ENCODE peak calls at places on chromosomes 4 and X, in four cellular contexts. U, Q, I and X are unnamed samples.

GRCh38 chr4:84971319-84971932 is 4.9 kb upstream of the WDFY3 start:
- DNase-seq in Q (peak), I (no peak), U (peak), X (peak)

GRCh38 chr4:128177376-128177959 is 110.1 kb downstream of the PGRMC2 start:
- DNase-seq in Q (peak), I (no peak), U (no peak), X (no peak)

GRCh38 chr4:25223770-25224375 is 10.0 kb upstream of the PI4K2B start:
- DNase-seq in U (no peak), I (no peak), Q (no peak), X (no peak)

GRCh38 chr4:86834901-86835300 is 14.3 kb downstream of the SLC10A6 start:
- DNase-seq in I (no peak), U (no peak), Q (no peak), X (no peak)

GRCh38 chr4:76748649-76749048 is 149.3 kb downstream of the SOWAHB start:
- DNase-seq in I (no peak), Q (peak), U (peak), X (peak)

GRCh38 chrX:1389181-1389992 is 2.5 kb downstream of the SLC25A6 start:
- DNase-seq in Q (no peak), I (no peak), U (no peak), X (no peak)

GRCh38 chr4:81314196-81314896 is 99.3 kb upstream of the PRKG2 start:
- DNase-seq in U (no peak), Q (no peak), I (no peak), X (no peak)

GRCh38 chr4:24514808-24515207 is 69.5 kb downstream of the DHX15 start:
- DNase-seq in I (no peak), Q (peak), U (no peak), X (no peak)

GRCh38 chr4:704198-704891 is 1.3 kb upstream of the PCGF3 start:
- DNase-seq in I (no peak), U (no peak), Q (no peak), X (no peak)

GRCh38 chrX:34813618-34814017 is 129.0 kb upstream of the FAM47B start:
- DNase-seq in Q (no peak), U (no peak), I (no peak), X (no peak)

GRCh38 chrX:13778916-13779315 is 38.0 kb downstream of the GPM6B start:
- DNase-seq in U (no peak), I (no peak), Q (no peak), X (no peak)

GRCh38 chr4:60249784-60250183 is 950.3 kb upstream of the ADGRL3 start:
- DNase-seq in I (no peak), Q (no peak), U (no peak), X (no peak)

GRCh38 chr4:15344041-15344440 is 83.8 kb upstream of the C1QTNF7 start:
- DNase-seq in Q (no peak), U (no peak), I (no peak), X (no peak)

GRCh38 chr4:53816561-53816960 is 225.3 kb upstream of the LNX1 start:
- DNase-seq in Q (no peak), I (no peak), U (no peak), X (no peak)

GRCh38 chr4:1330761-1331590 is 16.0 kb upstream of the UVSSA start:
- DNase-seq in Q (no peak), I (no peak), U (no peak), X (no peak)

GRCh38 chr4:52824603-52825310 is 37.4 kb upstream of the RASL11B start:
- DNase-seq in I (no peak), Q (no peak), U (peak), X (no peak)

GRCh38 chrX:31435592-31435991 is 363.8 kb upstream of the FTHL17 start:
- DNase-seq in U (no peak), I (no peak), Q (no peak), X (peak)

GRCh38 chr4:169098054-169098896 is 88.2 kb upstream of the CBR4 start:
- DNase-seq in I (peak), Q (no peak), U (no peak), X (no peak)

GRCh38 chr4:112099701-112100289 is 45.5 kb upstream of the FAM241A start:
- DNase-seq in I (peak), Q (peak), U (peak), X (peak)

GRCh38 chr4:71832049-71832448 is 48.2 kb upstream of the GC start:
- DNase-seq in U (no peak), I (no peak), Q (no peak), X (no peak)

GRCh38 chrX:11908371-11908770 is 150.3 kb downstream of the MSL3 start:
- DNase-seq in I (peak), U (peak), Q (peak), X (peak)

GRCh38 chr4:147732516-147733193 is 767 bp downstream of the ARHGAP10 start:
- DNase-seq in Q (no peak), I (no peak), U (no peak), X (peak)

GRCh38 chr4:141158219-141158618 is 24.9 kb upstream of the RNF150 start:
- DNase-seq in Q (peak), U (peak), I (no peak), X (peak)

GRCh38 chrX:47483310-47484268 is 567 bp upstream of the ZNF41 start:
- DNase-seq in I (no peak), Q (peak), U (peak), X (no peak)

DNA sequence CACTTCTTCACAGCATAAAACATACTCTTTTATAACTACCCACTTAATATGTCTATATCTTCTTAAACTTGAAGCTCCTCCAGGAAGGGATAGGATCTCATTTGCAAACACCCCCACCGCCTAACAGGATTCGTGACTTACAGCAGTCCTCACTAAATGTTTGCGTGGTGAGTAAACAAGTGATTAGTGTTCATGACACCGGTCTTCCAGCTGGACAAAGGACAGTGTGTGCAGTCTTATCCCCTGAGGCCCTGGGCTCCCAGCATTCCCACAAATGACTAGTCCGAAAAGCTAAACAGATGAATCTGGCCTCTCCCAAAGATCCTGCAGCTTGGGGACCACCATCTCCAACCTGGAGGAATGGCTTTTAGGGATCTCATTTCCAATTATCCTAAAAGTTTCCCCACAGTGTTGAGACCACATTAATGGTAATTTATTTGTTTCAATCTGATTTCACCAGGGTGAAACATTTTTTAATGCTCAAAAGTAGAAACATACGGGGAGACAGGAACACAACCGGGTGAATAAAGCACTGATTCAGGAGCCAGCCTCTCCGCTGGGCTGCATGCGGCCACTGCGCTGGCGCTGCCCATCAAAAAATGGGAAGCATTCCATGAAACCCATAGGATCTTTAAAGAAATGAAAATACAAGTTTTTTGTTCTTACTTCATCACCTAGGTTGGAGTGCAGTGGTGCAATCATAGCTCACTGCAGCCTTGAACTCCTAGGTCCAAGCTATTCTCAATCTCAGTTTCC is 69.2 kb downstream of the HADH start:
- DNase-seq in I (no peak), Q (no peak), U (peak), X (no peak)
- TF ChIP-seq TARDBP in I (no peak), Q (no peak), U (no peak), X (no peak)

GRCh38 chr4:151260526-151260925 is 16.4 kb upstream of the PRSS48 start:
- DNase-seq in Q (no peak), U (no peak), I (no peak), X (no peak)
- TF ChIP-seq FOXM1 in Q (no peak), U (no peak), I (no peak), X (no peak)

GRCh38 chr4:138611721-138612120 is 369.6 kb upstream of the SLC7A11 start:
- DNase-seq in Q (no peak), I (no peak), U (no peak), X (no peak)
- TF ChIP-seq TARDBP in Q (no peak), I (no peak), U (no peak), X (no peak)

GRCh38 chrX:9147631-9148189 is 113.8 kb upstream of the FAM9B start:
- DNase-seq in U (no peak), I (no peak), Q (no peak), X (no peak)
- TF ChIP-seq FOXM1 in U (no peak), I (no peak), Q (no peak), X (no peak)

GRCh38 chrX:74133156-74133796 is 170.7 kb upstream of the ZCCHC13 start:
- DNase-seq in U (peak), Q (peak), I (peak), X (peak)
- TF ChIP-seq TARDBP in U (no peak), Q (no peak), I (no peak), X (no peak)

DNA sequence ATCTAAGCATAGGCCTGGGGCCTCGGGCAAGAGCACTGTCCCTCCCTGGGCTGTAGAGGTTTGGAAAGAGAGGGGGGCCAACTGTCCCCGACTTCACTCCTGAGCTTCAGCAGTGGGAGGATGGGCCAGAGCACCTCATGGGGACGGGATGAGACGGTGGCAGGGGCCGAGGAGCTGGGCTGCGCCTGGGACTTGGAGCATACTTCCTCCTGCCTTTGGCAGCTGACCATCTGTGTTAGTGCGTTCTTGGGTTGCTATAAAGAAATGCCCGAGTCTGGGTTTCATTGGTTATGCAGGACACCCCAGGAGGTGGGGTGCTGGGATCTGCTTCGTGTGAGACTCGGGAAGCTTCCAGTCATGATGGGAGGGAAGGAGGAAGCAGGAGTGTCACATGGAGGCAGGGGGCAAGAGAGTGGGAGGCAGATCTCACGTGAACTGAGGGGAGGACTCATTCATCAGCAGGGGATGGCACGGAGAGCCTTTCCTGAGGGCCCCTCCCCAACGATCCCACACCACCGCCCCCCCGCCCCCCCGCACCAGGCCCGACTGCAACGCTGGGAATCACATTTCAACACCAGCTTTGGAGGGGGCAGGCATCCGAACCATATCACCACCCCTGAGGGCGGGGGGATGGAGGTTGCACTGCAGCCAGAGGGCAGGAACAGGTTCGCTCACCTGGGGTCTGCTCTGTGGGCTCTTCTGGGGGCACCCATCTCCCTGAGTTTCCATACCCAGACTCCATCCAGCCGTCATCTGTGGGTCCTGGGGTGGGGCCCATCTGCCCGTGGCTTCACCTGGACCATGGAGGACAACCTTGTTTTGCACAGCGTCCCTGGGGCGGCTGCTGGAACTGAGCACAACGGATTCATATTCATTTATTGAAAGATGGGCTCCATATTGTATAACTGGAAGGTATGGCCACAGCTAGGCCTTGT is 7.1 kb downstream of the PSAPL1 start:
- DNase-seq in Q (no peak), I (no peak), U (no peak), X (no peak)
- TF ChIP-seq FOXM1 in Q (no peak), I (no peak), U (no peak), X (no peak)

DNA sequence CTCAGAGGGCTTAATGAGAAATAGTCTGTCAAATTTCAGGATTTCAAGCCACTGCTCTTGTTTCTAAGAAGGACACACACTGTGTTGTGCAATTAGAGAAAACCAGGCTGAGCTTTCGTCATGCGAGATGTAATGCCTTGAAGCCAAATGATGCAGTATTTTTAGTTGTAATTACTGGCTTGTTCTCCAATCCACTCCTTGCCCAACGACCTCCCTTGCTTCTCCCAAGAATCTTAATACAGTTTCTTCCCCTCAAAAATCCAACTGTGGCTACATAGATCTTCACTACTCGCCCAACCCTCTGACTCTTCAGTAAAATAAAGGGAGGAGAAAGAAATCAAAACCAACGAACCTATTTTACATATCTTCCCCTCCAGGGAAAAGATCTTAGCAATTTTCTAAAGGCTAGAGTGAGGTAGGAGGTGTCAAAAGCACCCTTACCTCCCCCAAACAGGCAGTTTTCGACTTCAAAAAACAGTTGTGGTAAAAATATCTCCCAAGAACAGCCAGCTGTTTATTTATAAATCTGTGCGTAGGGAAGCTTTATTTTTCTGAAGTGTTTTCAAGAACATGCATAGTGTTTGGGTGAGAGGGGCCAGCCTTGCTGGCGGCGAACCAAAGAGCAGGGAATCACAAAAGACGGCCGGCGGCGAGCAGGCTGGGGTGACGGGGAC is 68.7 kb downstream of the MGST2 start:
- DNase-seq in Q (no peak), U (no peak), I (no peak), X (no peak)
- TF ChIP-seq TARDBP in Q (no peak), U (no peak), I (no peak), X (no peak)

DNA sequence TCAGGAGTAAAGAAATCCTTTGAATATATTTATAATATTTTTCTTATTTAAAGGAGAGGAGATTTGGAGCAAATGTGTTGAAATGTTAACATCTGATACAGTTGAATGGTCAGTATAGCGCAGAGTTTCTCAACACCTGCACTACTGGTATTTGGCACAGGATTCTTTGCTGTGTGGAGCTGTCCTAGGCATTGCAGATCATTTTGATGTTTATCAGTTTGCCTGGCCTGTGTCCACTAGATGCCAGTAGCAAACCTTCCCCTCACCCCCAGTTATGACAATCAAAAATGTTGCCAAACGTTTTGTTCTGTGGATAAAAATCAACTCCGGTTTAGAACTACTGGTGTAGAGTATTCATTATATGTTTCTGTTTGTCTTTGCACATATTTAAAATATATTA is 765.3 kb upstream of the SLIT2 start:
- DNase-seq in U (no peak), Q (no peak), I (no peak), X (peak)
- TF ChIP-seq FOXM1 in U (no peak), Q (no peak), I (no peak), X (no peak)

DNA sequence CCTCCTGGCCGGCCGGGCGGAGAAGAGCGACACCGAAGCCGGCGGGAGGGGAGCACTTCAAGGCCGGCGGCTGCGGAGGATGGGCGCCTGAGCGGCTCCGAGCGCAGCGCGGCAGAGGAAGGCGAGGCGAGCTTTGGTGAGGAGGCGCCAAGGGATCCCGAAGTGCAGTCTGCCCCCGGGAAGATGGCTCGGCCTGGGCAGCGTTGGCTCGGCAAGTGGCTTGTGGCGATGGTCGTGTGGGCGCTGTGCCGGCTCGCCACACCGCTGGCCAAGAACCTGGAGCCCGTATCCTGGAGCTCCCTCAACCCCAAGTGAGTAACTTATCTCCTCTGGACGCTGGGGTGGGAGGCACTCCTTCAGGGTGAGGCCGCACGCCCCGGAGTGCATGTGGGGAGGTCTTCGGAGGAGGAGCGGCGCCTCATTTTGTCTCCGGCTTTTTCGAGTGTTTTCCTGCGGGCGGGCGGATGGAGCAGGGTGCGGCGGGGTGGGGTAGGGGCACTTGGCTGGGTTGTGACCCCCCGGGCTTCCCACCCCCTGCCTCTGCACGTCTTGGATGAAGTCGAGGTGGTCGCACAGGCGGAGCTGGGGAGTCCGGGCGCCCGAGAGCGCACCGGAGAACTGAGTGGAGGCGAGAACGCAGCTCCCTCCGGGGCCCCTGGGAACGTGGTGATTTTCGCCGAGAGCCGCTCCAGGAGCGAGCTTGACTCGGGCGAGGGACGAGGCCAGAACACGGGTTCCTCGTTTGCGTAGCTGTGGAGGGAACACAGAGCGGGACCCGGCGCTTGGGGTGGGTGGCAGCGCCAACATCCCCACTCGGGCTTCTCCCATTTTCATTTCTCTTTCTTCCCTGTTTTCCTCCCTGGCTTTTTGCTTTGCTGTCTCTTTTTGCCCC is 1.0 kb downstream of the EFNB1 start:
- DNase-seq in U (no peak), Q (peak), I (no peak), X (no peak)
- TF ChIP-seq TARDBP in U (no peak), Q (no peak), I (no peak), X (no peak)

GRCh38 chrX:119189586-119189985 is 46.5 kb upstream of the PGRMC1 start:
- DNase-seq in I (no peak), Q (no peak), U (no peak), X (no peak)
- TF ChIP-seq FOXM1 in I (no peak), Q (no peak), U (no peak), X (no peak)